ENCODE peak calls at places on chromosome 14, in five cellular contexts. J is H1, L is A549, D is GM12878, S is HepG2. R is an unnamed sample.

GRCh38 chr14:87643005-87643404 is 350.0 kb downstream of the GALC start:
- DNase-seq in J (no peak), L (no peak), D (no peak), S (no peak), R (no peak)

GRCh38 chr14:33848706-33849454 is 102.0 kb downstream of the EGLN3 start:
- DNase-seq in J (peak; percentile 86), L (peak; percentile 73), D (no peak), S (peak; percentile 81), R (peak; percentile 50)

GRCh38 chr14:22849212-22849819 is 12.9 kb downstream of the MMP14 start:
- DNase-seq in J (no peak), L (no peak), D (no peak), S (no peak), R (peak; percentile 56)

GRCh38 chr14:65637780-65638179 is 225.2 kb downstream of the FUT8 start:
- DNase-seq in J (no peak), L (no peak), D (peak; percentile 72), S (no peak), R (no peak)

GRCh38 chr14:59208224-59208814 is 19.9 kb downstream of the DAAM1 start:
- DNase-seq in J (no peak), L (no peak), D (peak; percentile 65), S (no peak), R (no peak)

GRCh38 chr14:61573748-61574513 is 121.4 kb upstream of the HIF1A start:
- DNase-seq in J (no peak), L (no peak), D (no peak), S (no peak), R (no peak)

GRCh38 chr14:33617154-33617553 is 333.7 kb downstream of the EGLN3 start:
- DNase-seq in J (no peak), L (no peak), D (no peak), S (no peak), R (no peak)

GRCh38 chr14:40417777-40418401 is 985.7 kb upstream of the FBXO33 start:
- DNase-seq in J (peak; percentile 17), L (peak; percentile 17), D (no peak), S (peak; percentile 62), R (peak; percentile 13)

GRCh38 chr14:21070610-21071224 is 613 bp downstream of the ARHGEF40 start:
- DNase-seq in J (no peak), L (no peak), D (no peak), S (peak; percentile 69), R (peak; percentile 71)

GRCh38 chr14:102571478-102572042 is 20.9 kb upstream of the RCOR1 start:
- DNase-seq in J (no peak), L (no peak), D (no peak), S (no peak), R (no peak)

GRCh38 chr14:92651793-92652382 is 96.5 kb downstream of the LGMN start:
- DNase-seq in J (no peak), L (no peak), D (no peak), S (no peak), R (no peak)

GRCh38 chr14:103221781-103222358 is 98.6 kb downstream of the TNFAIP2 start:
- DNase-seq in J (no peak), L (no peak), D (no peak), S (no peak), R (no peak)

GRCh38 chr14:85934886-85935254 is 404.9 kb downstream of the FLRT2 start:
- DNase-seq in J (no peak), L (peak; percentile 0), D (peak; percentile 8), S (no peak), R (no peak)

GRCh38 chr14:63902375-63902976 is 49.7 kb downstream of the SYNE2 start:
- DNase-seq in J (no peak), L (no peak), D (no peak), S (no peak), R (no peak)

GRCh38 chr14:75077794-75078193 is 8.4 kb downstream of the ZC2HC1C start:
- DNase-seq in J (no peak), L (no peak), D (no peak), S (no peak), R (no peak)

GRCh38 chr14:57747036-57747435 is 118.9 kb downstream of the SLC35F4 start:
- DNase-seq in J (no peak), L (peak; percentile 18), D (no peak), S (no peak), R (no peak)

GRCh38 chr14:23351681-23352505 is 794 bp downstream of the SLC22A17 start:
- DNase-seq in J (no peak), L (no peak), D (no peak), S (no peak), R (peak; percentile 93)

GRCh38 chr14:100033347-100034052 is 31.7 kb upstream of the EVL start:
- DNase-seq in J (no peak), L (no peak), D (no peak), S (no peak), R (no peak)

GRCh38 chr14:104519721-104520120 is 59.8 kb upstream of the C14orf180 start:
- DNase-seq in J (no peak), L (no peak), D (no peak), S (no peak), R (no peak)

GRCh38 chr14:30620178-30620577 is 1.9 kb upstream of the SCFD1 start:
- DNase-seq in J (no peak), L (peak; percentile 7), D (peak; percentile 43), S (no peak), R (no peak)

GRCh38 chr14:103286460-103286859 is 47.6 kb upstream of the EIF5 start:
- DNase-seq in J (no peak), L (no peak), D (no peak), S (no peak), R (no peak)

GRCh38 chr14:93878871-93879270 is 48.3 kb upstream of the FAM181A start:
- DNase-seq in J (no peak), L (no peak), D (no peak), S (no peak), R (no peak)

GRCh38 chr14:99581371-99581770 is 22.6 kb downstream of the CCDC85C start:
- DNase-seq in J (no peak), L (no peak), D (no peak), S (no peak), R (no peak)

GRCh38 chr14:92570863-92571262 is 57.3 kb downstream of the RIN3 start:
- DNase-seq in J (no peak), L (no peak), D (no peak), S (no peak), R (no peak)

GRCh38 chr14:20857630-20858261 is 33.4 kb upstream of the RNASE3 start:
- DNase-seq in J (no peak), L (peak; percentile 56), D (no peak), S (peak; percentile 50), R (peak; percentile 52)

GRCh38 chr14:52268191-52269061 is 928 bp downstream of the PTGDR start:
- DNase-seq in J (no peak), L (no peak), D (no peak), S (no peak), R (peak; percentile 36)

GRCh38 chr14:24432259-24433131 is 2.7 kb downstream of the KHNYN start:
- DNase-seq in J (no peak), L (no peak), D (no peak), S (no peak), R (peak; percentile 17)

GRCh38 chr14:92093320-92093719 is 13.1 kb downstream of the ATXN3 start:
- DNase-seq in J (no peak), L (peak; percentile 14), D (no peak), S (no peak), R (peak; percentile 36)

GRCh38 chr14:26255213-26255612 is 342.6 kb downstream of the NOVA1 start:
- DNase-seq in J (no peak), L (peak; percentile 25), D (no peak), S (no peak), R (no peak)

GRCh38 chr14:91947196-91948184 is at the start of gene FBLN5:
- DNase-seq in J (peak; percentile 3), L (peak; percentile 17), D (no peak), S (no peak), R (peak; percentile 62)

DNA sequence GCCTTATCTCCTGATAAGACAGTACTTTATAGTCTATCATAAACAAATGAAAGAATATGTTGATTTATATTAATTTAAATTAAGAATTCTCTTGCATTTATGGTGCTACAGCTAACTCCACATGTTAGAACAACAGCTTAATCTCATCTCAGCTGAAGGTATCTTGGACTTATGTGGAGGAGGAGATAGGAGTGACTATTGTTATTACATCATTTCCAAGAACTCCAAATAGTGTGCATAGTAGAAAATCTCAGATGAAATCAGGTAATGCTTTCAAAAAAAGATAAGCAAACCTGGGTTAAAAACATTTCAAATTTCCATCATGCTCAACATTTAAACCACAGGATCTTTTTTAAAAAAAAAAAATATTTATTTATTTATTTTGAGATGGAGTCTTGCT is 31.3 kb upstream of the ISM2 start:
- DNase-seq in J (no peak), L (no peak), D (no peak), S (no peak), R (no peak)
- TF ChIP-seq CHD2 in J (no peak), L (no peak), D (no peak), S (no peak), R (no peak)

GRCh38 chr14:97976861-97977260 is 1179.7 kb downstream of the VRK1 start:
- DNase-seq in J (no peak), L (no peak), D (no peak), S (no peak), R (no peak)
- TF ChIP-seq CHD2 in J (no peak), L (no peak), D (no peak), S (no peak), R (no peak)

GRCh38 chr14:89378119-89378518 is 38.9 kb downstream of the FOXN3 start:
- DNase-seq in J (no peak), L (peak; percentile 22), D (no peak), S (no peak), R (no peak)
- TF ChIP-seq CHD2 in J (no peak), L (no peak), D (no peak), S (no peak), R (no peak)

GRCh38 chr14:53953828-53954550 is 2.6 kb downstream of the BMP4 start:
- DNase-seq in J (no peak), L (peak; percentile 32), D (no peak), S (peak; percentile 24), R (peak; percentile 46)
- TF ChIP-seq CHD2 in J (no peak), L (no peak), D (no peak), S (no peak), R (no peak)

GRCh38 chr14:101564819-101565698 is 3.8 kb downstream of the DIO3 start:
- DNase-seq in J (no peak), L (peak; percentile 56), D (no peak), S (no peak), R (peak; percentile 73)
- TF ChIP-seq CHD2 in J (no peak), L (no peak), D (no peak), S (no peak), R (no peak)

DNA sequence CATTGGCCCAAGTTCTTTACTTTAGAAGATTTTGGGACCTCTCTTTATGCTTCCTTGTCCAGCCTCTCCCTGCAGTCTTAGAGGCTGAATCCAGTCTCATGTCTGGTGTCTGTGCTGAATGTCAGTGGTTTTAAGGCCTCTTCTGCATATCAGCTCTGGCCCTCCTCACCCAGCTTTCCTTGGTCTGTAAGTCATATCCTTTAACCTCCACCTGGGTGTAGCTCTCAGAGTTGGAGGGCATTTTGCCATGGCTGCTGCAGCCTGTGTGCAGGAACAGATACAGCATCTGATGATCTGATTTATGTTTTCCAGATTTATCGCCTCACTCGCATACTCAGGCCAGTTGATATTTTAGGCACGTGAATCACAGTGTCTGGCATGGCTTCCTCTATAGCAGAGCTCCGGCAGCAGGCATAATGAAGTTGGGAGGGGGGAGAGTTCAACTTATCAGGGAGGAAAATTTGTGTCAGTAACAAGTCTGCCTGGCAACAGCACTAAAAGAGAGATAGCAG is 335.0 kb downstream of the PCNX1 start:
- DNase-seq in J (no peak), L (no peak), D (no peak), S (no peak), R (peak; percentile 75)
- TF ChIP-seq CHD2 in J (no peak), L (no peak), D (no peak), S (no peak), R (peak; percentile 93)

R was measured in SK-N-SH.